ENCODE peak calls at places on chromosomes 3 and 15, in nine cellular contexts. E, R, F, B, M, S, A, H and N are unnamed samples. For H3K36me3, the result is how much of the 10 kb centered on the place peaks cover.

GRCh38 chr15:34647569-34648334 is 64.3 kb upstream of the GOLGA8B start:
- DNase-seq in M (no peak), A (no peak), R (no peak), B (no peak), F (no peak), S (no peak), E (no peak), H (no peak), N (peak)

GRCh38 chr3:75655501-75655904 is 8.6 kb upstream of the FRG2C start:
- DNase-seq in E (no peak), F (no peak), R (no peak), H (no peak), A (peak), M (no peak), S (no peak), B (no peak), N (no peak)

GRCh38 chr3:156477306-156477705 is 77.6 kb downstream of the SSR3 start:
- DNase-seq in E (no peak), S (no peak), B (no peak), M (peak), A (peak), F (no peak), R (no peak), H (no peak), N (no peak)

GRCh38 chr15:44501768-44502366 is 35.1 kb upstream of the EIF3J start:
- DNase-seq in E (no peak), M (peak), A (peak), H (no peak), F (no peak), B (peak), R (no peak), S (peak), N (peak)

GRCh38 chr15:47360296-47360695 is 357.0 kb upstream of the SEMA6D start:
- DNase-seq in M (no peak), E (no peak), B (no peak), R (no peak), H (no peak), A (no peak), F (no peak), S (no peak), N (no peak)

GRCh38 chr3:13891492-13892073 is 11.7 kb upstream of the WNT7A start:
- DNase-seq in F (no peak), S (no peak), E (no peak), B (no peak), A (peak), M (no peak), H (no peak), R (no peak), N (peak)

GRCh38 chr15:58260186-58260910 is 122.2 kb downstream of the AQP9 start:
- DNase-seq in E (no peak), A (no peak), S (no peak), R (no peak), B (no peak), F (no peak), M (no peak), H (peak), N (no peak)

GRCh38 chr15:96296264-96296663 is 34.2 kb upstream of the NR2F2 start:
- DNase-seq in E (no peak), R (no peak), M (no peak), B (no peak), H (no peak), A (no peak), S (no peak), F (no peak), N (no peak)

GRCh38 chr15:68885070-68885469 is 45.3 kb upstream of the SPESP1 start:
- DNase-seq in B (no peak), S (no peak), F (no peak), M (no peak), E (no peak), R (no peak), H (no peak), A (no peak), N (no peak)

GRCh38 chr3:129481783-129482332 is 41.8 kb downstream of the IFT122 start:
- DNase-seq in H (no peak), S (no peak), M (no peak), R (peak), E (peak), F (no peak), A (no peak), B (no peak), N (no peak)

GRCh38 chr15:83837946-83838571 is 184.1 kb downstream of the ADAMTSL3 start:
- DNase-seq in F (no peak), H (no peak), B (peak), A (peak), M (no peak), R (peak), E (no peak), S (peak), N (peak)

GRCh38 chr3:13280856-13281656 is 139.1 kb downstream of the NUP210 start:
- DNase-seq in M (no peak), H (no peak), A (no peak), B (no peak), F (no peak), R (no peak), S (no peak), E (peak), N (peak)

GRCh38 chr3:156762631-156763185 is 63.4 kb upstream of the LEKR1 start:
- DNase-seq in A (no peak), S (no peak), M (peak), E (peak), R (no peak), H (no peak), B (peak), F (no peak), N (no peak)

GRCh38 chr15:44296625-44297524 is 8.4 kb downstream of the GOLM2 start:
- DNase-seq in B (peak), M (peak), S (peak), A (no peak), H (no peak), R (no peak), F (peak), E (no peak), N (no peak)

GRCh38 chr3:129056832-129057231 is 3.7 kb upstream of the GP9 start:
- DNase-seq in F (no peak), A (no peak), H (no peak), S (no peak), M (no peak), E (no peak), R (no peak), B (no peak), N (no peak)

GRCh38 chr15:65869954-65870871 is 922 bp downstream of the RAB11A start:
- DNase-seq in F (peak), M (no peak), R (peak), A (peak), E (peak), B (peak), S (no peak), H (peak), N (peak)

GRCh38 chr3:146222204-146223046 is 28.5 kb downstream of the PLSCR4 start:
- DNase-seq in M (no peak), E (no peak), H (no peak), R (no peak), A (no peak), F (no peak), S (peak), B (peak), N (no peak)

GRCh38 chr3:134652409-134652831 is 1.6 kb upstream of the KY start:
- DNase-seq in H (no peak), R (peak), E (no peak), B (no peak), F (no peak), M (no peak), S (no peak), A (no peak), N (no peak)

GRCh38 chr15:38666865-38667264 is 102.3 kb upstream of the RASGRP1 start:
- DNase-seq in R (no peak), B (no peak), S (no peak), A (no peak), F (no peak), E (no peak), M (no peak), H (no peak), N (no peak)

GRCh38 chr3:128217702-128218475 is 64.6 kb downstream of the EEFSEC start:
- DNase-seq in B (no peak), R (no peak), H (no peak), M (no peak), S (no peak), A (no peak), F (no peak), E (no peak), N (no peak)

GRCh38 chr3:31592764-31593163 is 60.0 kb downstream of the STT3B start:
- DNase-seq in S (no peak), H (no peak), M (no peak), F (no peak), B (peak), E (no peak), A (no peak), R (no peak), N (no peak)

GRCh38 chr15:40323953-40324937 is 753 bp downstream of the INAFM2 start:
- DNase-seq in F (peak), H (no peak), A (peak), M (no peak), E (no peak), R (no peak), B (no peak), S (no peak), N (no peak)

GRCh38 chr3:185353823-185354614 is 8.9 kb upstream of the MAP3K13 start:
- DNase-seq in R (peak), E (peak), B (peak), A (peak), F (no peak), M (no peak), S (peak), H (peak), N (peak)

GRCh38 chr3:126634803-126635202 is 20.1 kb downstream of the TXNRD3 start:
- DNase-seq in A (no peak), R (no peak), B (no peak), M (no peak), H (no peak), E (no peak), S (no peak), F (no peak), N (no peak)

GRCh38 chr15:31292391-31293020 is 34.1 kb upstream of the KLF13 start:
- DNase-seq in A (no peak), M (no peak), R (peak), B (no peak), S (no peak), H (no peak), E (no peak), F (peak), N (no peak)

GRCh38 chr3:168186293-168186983 is 90.7 kb upstream of the GOLIM4 start:
- DNase-seq in M (no peak), H (no peak), E (no peak), A (no peak), R (no peak), F (no peak), S (no peak), B (no peak), N (no peak)

GRCh38 chr3:73100734-73101550 is 39.5 kb downstream of the EBLN2 start:
- DNase-seq in R (peak), F (no peak), B (peak), H (peak), M (peak), E (peak), S (peak), A (peak), N (peak)

GRCh38 chr3:128316456-128316855 is 150.2 kb downstream of the DNAJB8 start:
- DNase-seq in E (no peak), S (no peak), B (no peak), R (peak), H (no peak), A (no peak), F (no peak), M (no peak), N (no peak)

GRCh38 chr15:63560741-63561448 is 36.3 kb upstream of the FBXL22 start:
- DNase-seq in R (no peak), M (no peak), B (no peak), F (no peak), S (no peak), E (no peak), A (peak), H (no peak), N (no peak)

GRCh38 chr15:38672814-38673292 is 108.2 kb upstream of the RASGRP1 start:
- DNase-seq in B (no peak), F (no peak), R (no peak), S (no peak), E (no peak), H (no peak), M (no peak), A (no peak), N (no peak)

GRCh38 chr3:129001817-129002572 is 891 bp downstream of the EFCC1 start:
- DNase-seq in S (no peak), H (no peak), B (no peak), E (peak), A (peak), F (peak), R (no peak), M (no peak), N (peak)

GRCh38 chr3:117045143-117045542 is 335.6 kb downstream of the TUSC7 start:
- DNase-seq in A (peak), B (peak), S (no peak), F (no peak), R (no peak), H (no peak), M (no peak), E (peak), N (peak)

GRCh38 chr15:33587773-33588172 is 277.0 kb downstream of the RYR3 start:
- DNase-seq in H (no peak), A (no peak), E (no peak), F (no peak), S (no peak), R (no peak), B (no peak), M (no peak), N (no peak)

GRCh38 chr3:185332026-185332735 is 30.8 kb upstream of the MAP3K13 start:
- DNase-seq in R (no peak), A (no peak), H (no peak), F (no peak), M (peak), E (no peak), B (no peak), S (no peak), N (no peak)

GRCh38 chr3:125022186-125022585 is 33.6 kb downstream of the HEG1 start:
- DNase-seq in M (no peak), S (no peak), E (no peak), R (no peak), B (no peak), F (no peak), H (no peak), A (no peak), N (no peak)

GRCh38 chr3:125019271-125019670 is 36.5 kb downstream of the HEG1 start:
- DNase-seq in E (no peak), H (no peak), M (no peak), S (no peak), R (no peak), A (no peak), B (no peak), F (no peak), N (no peak)

GRCh38 chr3:125014570-125015179 is 41.1 kb downstream of the HEG1 start:
- DNase-seq in B (no peak), H (no peak), R (no peak), M (no peak), A (no peak), F (no peak), E (no peak), S (no peak), N (no peak)

GRCh38 chr3:125013095-125013494 is 42.7 kb downstream of the HEG1 start:
- DNase-seq in H (no peak), S (no peak), F (no peak), M (no peak), B (no peak), A (no peak), R (no peak), E (no peak), N (no peak)

DNA sequence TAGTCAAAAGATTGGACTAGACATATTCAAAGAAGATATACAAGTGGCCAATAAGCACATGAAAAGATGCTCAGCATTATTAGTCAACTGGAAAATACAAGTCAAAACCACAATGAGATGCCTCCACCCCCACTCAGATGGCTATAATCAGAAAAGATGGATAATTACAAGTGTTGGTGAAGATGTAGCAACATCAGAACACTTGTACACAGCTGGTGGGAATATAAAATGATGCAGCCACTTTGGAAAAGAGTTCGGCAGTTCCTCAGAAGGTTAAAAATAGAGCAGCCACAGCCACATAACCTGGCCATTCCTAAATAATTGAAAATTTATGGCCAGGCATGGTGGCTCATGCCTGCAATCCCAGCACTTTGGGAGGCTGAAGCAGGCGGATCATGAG is 38.4 kb downstream of the HEG1 start:
- DNase-seq in H (no peak), A (no peak), S (no peak), B (no peak), M (no peak), R (no peak), E (no peak), F (no peak), N (no peak)
- H3K36me3 ChIP-seq in H (half or more), A (under half), S (under half), B (under half), M (under half), R (half or more), E (under half), F (under half), N (under half)

GRCh38 chr3:44805960-44806359 is 44.4 kb downstream of the KIF15 start:
- DNase-seq in M (no peak), H (no peak), R (no peak), S (no peak), B (no peak), F (no peak), A (no peak), E (no peak), N (no peak)

GRCh38 chr3:44803298-44803697 is 41.7 kb downstream of the KIF15 start:
- DNase-seq in M (no peak), B (no peak), A (no peak), S (no peak), R (no peak), E (no peak), H (no peak), F (no peak), N (no peak)

GRCh38 chr3:44802006-44802405 is 40.4 kb downstream of the KIF15 start:
- DNase-seq in H (no peak), M (no peak), S (no peak), F (no peak), E (no peak), A (no peak), R (no peak), B (no peak), N (no peak)
- H3K36me3 ChIP-seq in H (under half), M (under half), S (under half), F (under half), E (under half), A (under half), R (under half), B (under half), N (half or more)

DNA sequence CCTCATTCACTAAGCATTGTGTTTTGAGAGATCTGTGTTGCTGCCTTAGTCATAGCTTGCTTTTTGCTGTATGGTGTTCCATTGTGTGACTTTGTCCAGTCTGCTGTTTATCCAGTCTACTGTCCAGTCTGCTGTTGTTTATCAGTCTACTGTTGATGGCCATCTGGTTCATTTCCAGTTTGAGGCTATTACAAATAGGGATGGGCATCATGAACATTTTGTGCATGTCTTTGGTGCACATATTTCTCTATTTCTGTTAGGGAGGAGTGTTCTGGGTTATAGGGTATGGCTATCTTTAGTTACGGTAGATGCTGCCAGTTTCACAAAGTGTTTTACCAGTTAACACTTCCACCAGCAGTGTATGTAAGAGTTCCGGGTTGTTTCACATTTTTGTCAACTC is 22.2 kb upstream of the CLEC3B start:
- DNase-seq in B (no peak), H (no peak), E (no peak), R (no peak), M (no peak), A (no peak), F (no peak), S (no peak), N (no peak)
- H3K36me3 ChIP-seq in B (under half), H (under half), E (under half), R (half or more), M (under half), A (under half), F (under half), S (under half), N (half or more)

GRCh38 chr15:79988448-79989117 is 17.6 kb upstream of the BCL2A1 start:
- DNase-seq in S (no peak), F (no peak), B (no peak), H (no peak), R (no peak), M (no peak), A (no peak), E (no peak), N (no peak)
- H3K36me3 ChIP-seq in S (under half), F (under half), B (under half), H (under half), R (under half), M (under half), A (under half), E (under half), N (under half)

DNA sequence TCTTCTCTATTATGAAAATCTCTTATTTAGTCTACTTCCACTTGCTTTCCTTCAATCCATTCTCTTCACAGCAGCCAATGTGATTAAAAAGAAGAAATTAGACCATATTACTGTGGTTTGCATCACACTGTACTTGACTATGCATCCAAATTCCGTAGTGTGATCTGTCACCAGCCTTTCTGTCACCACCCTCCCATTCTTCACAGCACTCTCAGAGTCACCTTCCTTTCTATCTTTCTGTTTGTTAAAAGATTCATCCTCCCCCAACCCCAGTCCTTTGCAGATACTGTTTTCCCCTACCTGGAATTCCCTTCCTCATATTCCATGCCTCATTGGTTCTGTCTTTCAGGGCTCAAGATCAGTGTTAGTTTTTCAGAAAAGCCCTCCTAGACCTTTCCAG is 55.0 kb upstream of the ABHD10 start:
- DNase-seq in H (no peak), M (no peak), R (no peak), E (no peak), B (no peak), A (no peak), S (no peak), F (no peak), N (no peak)
- H3K36me3 ChIP-seq in H (under half), M (under half), R (under half), E (under half), B (under half), A (under half), S (half or more), F (under half), N (under half)

DNA sequence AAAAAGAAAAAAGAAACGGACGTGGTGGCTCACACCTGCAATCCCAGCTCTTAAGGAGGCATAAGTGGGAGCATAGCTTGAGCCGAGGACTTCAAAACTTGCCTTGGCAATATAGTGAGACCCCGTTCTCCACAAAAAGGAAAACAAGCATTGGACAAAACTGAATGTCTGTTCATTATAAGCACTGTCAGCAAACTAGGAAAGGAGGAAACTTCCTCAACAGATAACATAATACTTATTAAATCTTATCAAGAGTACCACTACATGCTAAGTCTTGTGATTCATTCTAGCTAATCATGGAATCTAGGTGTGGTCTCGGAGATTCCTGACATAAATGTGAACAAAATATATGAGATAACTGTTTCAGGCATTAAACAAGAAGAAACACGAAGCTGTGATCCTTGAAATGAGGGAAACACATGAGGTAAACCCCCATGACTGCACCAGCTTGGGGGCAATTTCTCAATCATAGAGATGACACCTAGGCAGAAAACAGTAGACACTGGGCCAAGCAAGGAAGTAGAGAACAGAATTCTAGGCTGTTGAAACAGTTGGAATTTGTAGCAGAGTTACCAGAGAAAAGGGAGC is 33.3 kb downstream of the TRPM7 start:
- DNase-seq in M (no peak), A (no peak), H (no peak), F (no peak), R (no peak), E (no peak), S (no peak), B (no peak), N (no peak)
- H3K36me3 ChIP-seq in M (under half), A (under half), H (half or more), F (under half), R (half or more), E (under half), S (under half), B (under half), N (under half)